ENCODE peak calls at places on chromosome 2, in nine cellular contexts. L is dorsolateral prefrontal cortex, T is substantia nigra, O is A549, P is heart left ventricle, G is fibroblast of lung, V is SK-N-SH, S is aorta, U is HCT116. Y is an unnamed sample.

GRCh38 chr2:197360744-197361156 is 50.2 kb upstream of the ANKRD44 start:
- DNase-seq in T (no peak), S (no peak), U (no peak), P (no peak), L (no peak), O (no peak), V (peak; percentile 68), G (peak; percentile 83), Y (no peak)

GRCh38 chr2:20524412-20525040 is 77.7 kb downstream of the RHOB start:
- DNase-seq in V (no peak), G (no peak), U (no peak), T (no peak), O (no peak), S (no peak), P (peak; percentile 68), L (peak; percentile 49), Y (no peak)

GRCh38 chr2:198309673-198310280 is 505.4 kb downstream of the PLCL1 start:
- DNase-seq in T (no peak), S (no peak), V (peak; percentile 48), G (peak; percentile 16), L (peak; percentile 37), P (no peak), O (peak; percentile 37), U (peak; percentile 37), Y (no peak)

GRCh38 chr2:15941970-15942710 is 1.8 kb downstream of the MYCN start:
- DNase-seq in G (no peak), L (peak; percentile 38), S (peak; percentile 77), V (peak; percentile 82), T (peak; percentile 36), O (no peak), U (no peak), P (peak; percentile 31), Y (peak; percentile 22)

GRCh38 chr2:205496777-205497176 is 185.5 kb upstream of the NRP2 start:
- DNase-seq in T (no peak), O (no peak), L (no peak), G (peak; percentile 80), U (no peak), S (no peak), P (no peak), V (no peak), Y (no peak)

GRCh38 chr2:145029885-145030284 is 510.0 kb upstream of the ZEB2 start:
- DNase-seq in S (no peak), U (no peak), T (no peak), L (no peak), G (no peak), V (no peak), O (peak; percentile 48), P (no peak), Y (no peak)

GRCh38 chr2:188582206-188582605 is 290.5 kb downstream of the GULP1 start:
- DNase-seq in T (no peak), S (no peak), L (no peak), G (no peak), U (no peak), P (no peak), O (no peak), V (no peak), Y (no peak)

GRCh38 chr2:60839126-60839813 is 42.1 kb upstream of the REL start:
- DNase-seq in P (no peak), L (no peak), G (no peak), O (no peak), S (no peak), T (no peak), U (no peak), V (no peak), Y (no peak)

GRCh38 chr2:191114403-191114886 is 36.3 kb downstream of the STAT4 start:
- DNase-seq in V (no peak), U (no peak), G (no peak), L (no peak), O (peak; percentile 4), P (no peak), S (no peak), T (no peak), Y (no peak)

GRCh38 chr2:44682459-44682858 is 259.0 kb upstream of the SIX3 start:
- DNase-seq in T (no peak), U (no peak), V (peak; percentile 40), L (no peak), G (no peak), P (no peak), O (no peak), S (no peak), Y (no peak)

GRCh38 chr2:218370410-218371063 is 11.5 kb upstream of the SLC11A1 start:
- DNase-seq in L (peak; percentile 35), G (no peak), P (no peak), O (no peak), S (no peak), V (no peak), T (no peak), U (no peak), Y (peak; percentile 29)

GRCh38 chr2:2717406-2717805 is 386.3 kb upstream of the MYT1L start:
- DNase-seq in U (no peak), T (no peak), V (no peak), G (no peak), P (no peak), L (no peak), O (no peak), S (peak; percentile 34), Y (no peak)

GRCh38 chr2:64203131-64204005 is 59.1 kb upstream of the PELI1 start:
- DNase-seq in P (no peak), L (no peak), S (no peak), G (peak; percentile 71), T (no peak), V (no peak), U (no peak), O (no peak), Y (no peak)

GRCh38 chr2:44275915-44276279 is 617 bp downstream of the SLC3A1 start:
- DNase-seq in T (no peak), V (no peak), G (peak; percentile 55), L (no peak), U (no peak), S (no peak), O (peak; percentile 54), P (no peak), Y (no peak)

GRCh38 chr2:60520477-60520876 is 33.0 kb downstream of the BCL11A start:
- DNase-seq in O (no peak), S (no peak), V (no peak), L (no peak), U (no peak), T (no peak), P (no peak), G (peak; percentile 62), Y (no peak)

GRCh38 chr2:111662771-111663470 is 221.1 kb downstream of the ANAPC1 start:
- DNase-seq in L (no peak), P (no peak), V (no peak), G (peak; percentile 83), S (no peak), O (no peak), T (no peak), U (no peak), Y (no peak)

GRCh38 chr2:89763581-89764485 is 1072.4 kb downstream of the RPIA start:
- DNase-seq in L (no peak), T (no peak), V (peak; percentile 12), O (no peak), S (peak; percentile 77), U (no peak), P (no peak), G (no peak), Y (no peak)

DNA sequence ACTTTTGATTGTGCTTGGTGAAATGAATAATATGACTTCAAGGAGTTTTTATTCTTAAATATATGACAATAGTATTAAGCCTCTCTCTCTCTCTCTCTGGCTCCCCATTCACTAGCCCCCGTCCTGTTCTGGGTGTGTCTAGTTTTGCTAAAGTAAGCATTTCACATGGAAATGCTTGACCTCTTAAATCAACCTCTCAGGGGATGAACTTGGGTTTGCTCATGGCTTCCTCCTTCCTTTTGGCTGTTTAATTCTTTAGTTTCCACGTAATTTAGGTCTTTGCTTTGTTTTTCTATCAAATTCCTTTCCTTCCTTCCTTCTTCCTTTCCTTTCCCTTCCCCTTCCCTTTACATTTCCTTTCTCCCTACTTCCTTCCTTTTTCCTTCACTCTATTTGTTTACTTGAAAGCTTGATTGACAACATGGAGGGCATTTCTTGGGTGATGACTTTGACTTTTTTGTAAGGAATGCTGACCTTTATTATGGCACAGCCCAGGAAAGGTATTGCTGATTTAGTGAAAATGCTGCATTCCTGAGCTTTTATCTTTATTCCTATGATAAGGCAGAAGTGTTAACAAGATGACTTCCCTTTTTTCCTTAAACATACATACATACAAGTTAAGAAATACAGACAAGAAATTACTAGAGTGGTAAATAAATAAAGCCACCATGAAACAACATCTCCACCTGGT is 3.6 kb downstream of the DPP4 start:
- DNase-seq in T (no peak), S (no peak), P (no peak), G (no peak), V (no peak), U (no peak), O (no peak), L (no peak), Y (no peak)
- H3K27ac ChIP-seq in T (no peak overlapping the region), S (no peak overlapping the region), P (peak overlapping the region; percentile 27), G (no peak overlapping the region), V (no peak overlapping the region), U (no peak overlapping the region), O (no peak overlapping the region), L (no peak overlapping the region), Y (no peak overlapping the region)

GRCh38 chr2:11376071-11376470 is 31.6 kb upstream of the ROCK2 start:
- DNase-seq in V (no peak), U (no peak), T (no peak), L (no peak), S (no peak), P (no peak), O (no peak), G (no peak), Y (no peak)
- H3K27ac ChIP-seq in V (no peak overlapping the region), U (no peak overlapping the region), T (no peak overlapping the region), L (no peak overlapping the region), S (peak overlapping the region; percentile 86), P (no peak overlapping the region), O (peak overlapping the region; percentile 95), G (peak overlapping the region; percentile 92), Y (no peak overlapping the region)

GRCh38 chr2:106159867-106160785 is 34.0 kb downstream of the UXS1 start:
- DNase-seq in P (no peak), S (no peak), G (no peak), O (no peak), U (no peak), T (no peak), V (no peak), L (peak; percentile 39), Y (peak; percentile 60)
- H3K27ac ChIP-seq in P (no peak overlapping the region), S (no peak overlapping the region), G (no peak overlapping the region), O (no peak overlapping the region), U (no peak overlapping the region), T (no peak overlapping the region), V (no peak overlapping the region), L (peak overlapping the region; percentile 51), Y (no peak overlapping the region)

GRCh38 chr2:119548516-119549120 is 4.4 kb downstream of the CFAP221 start:
- DNase-seq in G (no peak), S (no peak), T (no peak), L (no peak), P (no peak), O (no peak), V (no peak), U (no peak), Y (no peak)
- H3K27ac ChIP-seq in G (no peak overlapping the region), S (no peak overlapping the region), T (no peak overlapping the region), L (no peak overlapping the region), P (no peak overlapping the region), O (no peak overlapping the region), V (no peak overlapping the region), U (no peak overlapping the region), Y (no peak overlapping the region)

GRCh38 chr2:134694411-134694810 is 24.4 kb downstream of the TMEM163 start:
- DNase-seq in O (no peak), S (no peak), P (no peak), L (no peak), U (no peak), G (no peak), V (no peak), T (no peak), Y (no peak)
- H3K27ac ChIP-seq in O (no peak overlapping the region), S (no peak overlapping the region), P (no peak overlapping the region), L (no peak overlapping the region), U (no peak overlapping the region), G (no peak overlapping the region), V (no peak overlapping the region), T (no peak overlapping the region), Y (no peak overlapping the region)